ENCODE peak calls at places on chromosome 2, in nine cellular contexts. G, Q, S, B, Z, Y, U, I and J are unnamed samples.

GRCh38 chr2:215404357-215404719 is 31.5 kb downstream of the FN1 start:
- DNase-seq in G (no peak), Q (no peak), S (no peak), B (no peak), Z (no peak), Y (no peak), U (no peak), I (no peak), J (no peak)

GRCh38 chr2:22734373-22735045 is 650.5 kb upstream of the KLHL29 start:
- DNase-seq in G (no peak), Q (no peak), S (no peak), B (no peak), Z (no peak), Y (no peak), U (no peak), I (no peak), J (no peak)

GRCh38 chr2:11914455-11914854 is 168.0 kb downstream of the LPIN1 start:
- DNase-seq in G (no peak), Q (peak; percentile 60), S (peak; percentile 21), B (no peak), Z (no peak), Y (no peak), U (no peak), I (peak; percentile 56), J (no peak)

GRCh38 chr2:173982918-173983317 is 17.7 kb upstream of the SP3 start:
- DNase-seq in G (no peak), Q (peak; percentile 26), S (peak; percentile 69), B (peak; percentile 35), Z (no peak), Y (no peak), U (no peak), I (no peak), J (peak; percentile 93)

GRCh38 chr2:1222062-1222461 is 191.2 kb upstream of the TPO start:
- DNase-seq in G (no peak), Q (no peak), S (no peak), B (no peak), Z (no peak), Y (no peak), U (no peak), I (no peak), J (no peak)

GRCh38 chr2:225052703-225053102 is 10.4 kb upstream of the DOCK10 start:
- DNase-seq in G (no peak), Q (no peak), S (peak; percentile 18), B (no peak), Z (no peak), Y (no peak), U (no peak), I (no peak), J (no peak)

GRCh38 chr2:135657806-135658582 is 83.7 kb upstream of the UBXN4 start:
- DNase-seq in G (no peak), Q (no peak), S (no peak), B (no peak), Z (no peak), Y (no peak), U (no peak), I (no peak), J (no peak)

GRCh38 chr2:15082105-15083058 is 449.9 kb downstream of the LRATD1 start:
- DNase-seq in G (no peak), Q (no peak), S (no peak), B (no peak), Z (no peak), Y (no peak), U (no peak), I (no peak), J (no peak)

GRCh38 chr2:6290626-6291025 is 575.1 kb downstream of the CMPK2 start:
- DNase-seq in G (no peak), Q (no peak), S (no peak), B (no peak), Z (peak; percentile 84), Y (no peak), U (no peak), I (no peak), J (peak; percentile 55)

GRCh38 chr2:236576978-236577377 is 7.4 kb downstream of the ACKR3 start:
- DNase-seq in G (no peak), Q (no peak), S (no peak), B (no peak), Z (no peak), Y (no peak), U (no peak), I (no peak), J (peak; percentile 39)

GRCh38 chr2:9984217-9984739 is 32.8 kb downstream of the GRHL1 start:
- DNase-seq in G (peak; percentile 49), Q (peak; percentile 49), S (peak; percentile 73), B (no peak), Z (peak; percentile 16), Y (no peak), U (no peak), I (no peak), J (peak; percentile 29)

GRCh38 chr2:202098336-202098735 is 25.3 kb downstream of the KIAA2012 start:
- DNase-seq in G (no peak), Q (no peak), S (no peak), B (no peak), Z (no peak), Y (no peak), U (no peak), I (no peak), J (no peak)

GRCh38 chr2:14530506-14530905 is 102.0 kb upstream of the LRATD1 start:
- DNase-seq in G (no peak), Q (no peak), S (peak; percentile 38), B (no peak), Z (no peak), Y (no peak), U (no peak), I (no peak), J (no peak)

GRCh38 chr2:218879881-218880748 is 537 bp upstream of the WNT10A start:
- DNase-seq in G (peak; percentile 95), Q (no peak), S (no peak), B (no peak), Z (peak; percentile 32), Y (no peak), U (peak; percentile 42), I (no peak), J (peak; percentile 66)

GRCh38 chr2:211347328-211347727 is 790.9 kb downstream of the CPS1 start:
- DNase-seq in G (no peak), Q (peak; percentile 71), S (no peak), B (no peak), Z (no peak), Y (no peak), U (no peak), I (no peak), J (no peak)

GRCh38 chr2:170276056-170276455 is 98.1 kb downstream of the MYO3B start:
- DNase-seq in G (no peak), Q (no peak), S (no peak), B (peak; percentile 95), Z (peak; percentile 46), Y (no peak), U (no peak), I (no peak), J (no peak)

GRCh38 chr2:23007836-23008235 is 377.1 kb upstream of the KLHL29 start:
- DNase-seq in G (no peak), Q (no peak), S (no peak), B (no peak), Z (no peak), Y (no peak), U (no peak), I (no peak), J (no peak)

GRCh38 chr2:19991895-19992294 is 2.0 kb upstream of the WDR35 start:
- DNase-seq in G (no peak), Q (no peak), S (no peak), B (no peak), Z (no peak), Y (no peak), U (no peak), I (no peak), J (no peak)